ENCODE peak calls at places on chromosomes 1 and 21, in nine cellular contexts. J is IMR-90, Q is fibroblast of mammary gland, M is fibroblast of the aortic adventitia, I is breast epithelium, Z is choroid plexus epithelial cell, R is HFF-Myc, D is tibial artery, V is astrocyte of the spinal cord. N is an unnamed sample.

GRCh38 chr21:42414928-42415769 is 11.4 kb downstream of the UBASH3A start:
- DNase-seq in D (no peak), V (peak), Z (peak), M (peak), I (no peak), J (peak), R (peak), Q (peak), N (peak)

GRCh38 chr1:239930646-239931262 is 160.9 kb upstream of the FMN2 start:
- DNase-seq in R (no peak), I (no peak), Z (peak), D (no peak), V (no peak), M (no peak), Q (peak), J (peak), N (no peak)

GRCh38 chr1:183247484-183247883 is 61.4 kb downstream of the LAMC2 start:
- DNase-seq in Q (no peak), I (no peak), M (no peak), Z (no peak), R (no peak), V (no peak), D (no peak), J (no peak), N (no peak)

GRCh38 chr21:41500931-41501381 is 7.0 kb downstream of the TMPRSS2 start:
- DNase-seq in R (no peak), M (no peak), Q (no peak), I (no peak), D (no peak), V (no peak), Z (no peak), J (no peak), N (no peak)

GRCh38 chr21:43195131-43196021 is 26.6 kb downstream of the CRYAA start:
- DNase-seq in J (no peak), V (no peak), R (no peak), Z (peak), Q (peak), I (peak), M (no peak), D (peak), N (peak)

GRCh38 chr1:2382621-2383361 is 8.6 kb downstream of the MORN1 start:
- DNase-seq in Z (peak), Q (peak), R (no peak), M (no peak), I (no peak), J (no peak), V (peak), D (no peak), N (peak)

GRCh38 chr1:236654957-236655356 is 31.3 kb upstream of the ACTN2 start:
- DNase-seq in M (no peak), Q (no peak), D (no peak), J (no peak), I (no peak), R (no peak), Z (no peak), V (no peak), N (peak)

GRCh38 chr1:42143875-42144274 is 9.3 kb upstream of the GUCA2B start:
- DNase-seq in Q (no peak), R (no peak), Z (no peak), V (no peak), M (no peak), I (no peak), J (no peak), D (no peak), N (no peak)

GRCh38 chr1:214078950-214079349 is 91.2 kb downstream of the PROX1 start:
- DNase-seq in V (no peak), J (no peak), I (no peak), Q (no peak), D (no peak), M (no peak), Z (no peak), R (no peak), N (no peak)

GRCh38 chr1:234911787-234912186 is 216.8 kb downstream of the TOMM20 start:
- DNase-seq in Q (no peak), R (no peak), V (no peak), M (no peak), I (no peak), J (no peak), Z (no peak), D (no peak), N (no peak)

GRCh38 chr1:31723828-31724359 is 20.1 kb upstream of the COL16A1 start:
- DNase-seq in V (peak), Q (peak), R (no peak), M (peak), D (no peak), Z (peak), J (peak), I (peak), N (peak)

GRCh38 chr1:94271373-94271772 is 34.0 kb upstream of the ARHGAP29 start:
- DNase-seq in R (no peak), V (no peak), D (no peak), Q (no peak), J (no peak), I (no peak), M (no peak), Z (no peak), N (no peak)

GRCh38 chr1:93079685-93080141 is 630 bp downstream of the MTF2 start:
- DNase-seq in V (no peak), D (peak), Z (no peak), M (peak), Q (no peak), R (no peak), I (peak), J (no peak), N (no peak)

GRCh38 chr1:24410750-24411149 is 2.8 kb downstream of the STPG1 start:
- DNase-seq in V (no peak), D (no peak), I (no peak), R (no peak), Q (no peak), M (no peak), Z (no peak), J (no peak), N (no peak)

GRCh38 chr1:24411963-24412362 is 1.6 kb downstream of the STPG1 start:
- DNase-seq in Z (no peak), R (no peak), V (peak), I (no peak), Q (no peak), M (no peak), J (peak), D (no peak), N (no peak)

GRCh38 chr1:24414884-24415333 is 693 bp upstream of the NIPAL3 start:
- DNase-seq in V (no peak), I (no peak), D (no peak), M (no peak), R (no peak), Z (no peak), J (no peak), Q (no peak), N (no peak)

GRCh38 chr1:24413350-24414163 is at the start of gene STPG1:
- DNase-seq in D (peak), J (peak), M (peak), V (peak), I (peak), R (peak), Z (peak), Q (peak), N (peak)

DNA sequence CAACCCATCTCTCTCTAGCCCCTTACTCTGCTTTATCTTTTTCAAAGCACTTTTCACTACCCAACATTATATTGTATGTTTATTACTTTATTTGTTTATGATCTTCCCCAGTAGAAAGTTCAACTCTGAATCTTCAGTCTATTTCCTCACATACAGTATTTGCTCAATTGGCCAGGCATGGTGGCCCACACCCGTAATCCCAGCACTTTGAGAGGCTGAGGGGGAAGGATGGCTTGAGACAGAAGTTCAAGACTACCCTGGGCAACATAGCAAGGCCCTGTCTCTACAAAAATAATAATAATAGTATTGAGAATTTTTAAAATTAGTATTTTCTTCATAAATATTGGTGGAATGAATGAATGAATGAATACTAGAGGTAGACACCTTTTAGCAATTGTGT is 1.2 kb downstream of the STPG1 start:
- DNase-seq in I (no peak), R (no peak), Z (no peak), V (no peak), Q (no peak), D (no peak), M (no peak), J (no peak), N (no peak)
- H3K4me3 ChIP-seq in I (no peak), R (no peak), Z (no peak), V (no peak), Q (no peak), D (no peak), M (no peak), J (no peak), N (no peak)

GRCh38 chr1:90149101-90149500 is 154.2 kb downstream of the ZNF326 start:
- DNase-seq in J (no peak), Z (no peak), R (no peak), V (no peak), I (no peak), Q (no peak), M (no peak), D (no peak), N (no peak)
- TF ChIP-seq CTCF in J (no peak), Z (no peak), R (no peak), V (no peak), I (no peak), Q (no peak), M (no peak), D (no peak), N (no peak)

GRCh38 chr1:175744833-175745232 is 1.4 kb upstream of the TNR start:
- DNase-seq in M (no peak), V (no peak), R (no peak), Q (no peak), Z (no peak), J (no peak), I (no peak), D (no peak), N (no peak)

GRCh38 chr1:175750366-175751111 is 7.1 kb upstream of the TNR start:
- DNase-seq in M (no peak), I (no peak), Z (no peak), J (no peak), Q (no peak), V (no peak), R (no peak), D (peak), N (no peak)

DNA sequence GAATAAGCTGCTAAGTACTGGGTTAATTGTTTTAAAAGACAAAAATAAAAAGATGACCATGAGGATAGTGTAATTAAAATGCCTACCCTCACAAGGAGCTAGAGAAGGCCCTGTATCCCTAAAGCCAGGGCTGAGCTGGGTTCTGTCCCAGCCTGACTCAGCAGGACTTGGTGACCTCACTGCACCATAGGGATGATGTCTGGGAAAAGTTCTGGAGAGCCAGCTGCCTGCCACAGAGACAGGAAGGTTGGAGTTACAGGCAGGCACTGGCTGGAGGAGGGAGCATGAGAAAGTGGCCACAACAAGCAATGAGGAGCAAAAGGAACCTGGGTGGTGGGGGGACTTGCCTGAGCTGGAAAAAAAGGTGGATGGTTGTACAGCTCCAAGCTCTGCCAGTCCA is 5.7 kb upstream of the TNR start:
- DNase-seq in Q (no peak), J (no peak), I (no peak), R (no peak), V (no peak), D (peak), M (no peak), Z (no peak), N (no peak)
- H3K4me3 ChIP-seq in Q (no peak), J (no peak), I (no peak), R (no peak), V (no peak), D (no peak), M (no peak), Z (no peak), N (no peak)

GRCh38 chr1:206933333-206933945 is 11.7 kb upstream of the FCMR start:
- DNase-seq in Z (peak), R (no peak), V (no peak), M (no peak), J (no peak), D (no peak), Q (no peak), I (no peak), N (no peak)
- TF ChIP-seq CTCF in Z (peak), R (peak), V (peak), M (peak), J (peak), D (no peak), Q (peak), I (no peak), N (peak)

GRCh38 chr1:224358288-224358687 is 1.6 kb downstream of the CNIH4 start:
- DNase-seq in V (no peak), J (no peak), I (no peak), M (no peak), R (no peak), Q (no peak), Z (no peak), D (no peak), N (no peak)
- H3K4me3 ChIP-seq in V (peak), J (no peak), I (peak), M (peak), R (peak), Q (peak), Z (peak), D (peak), N (peak)

DNA sequence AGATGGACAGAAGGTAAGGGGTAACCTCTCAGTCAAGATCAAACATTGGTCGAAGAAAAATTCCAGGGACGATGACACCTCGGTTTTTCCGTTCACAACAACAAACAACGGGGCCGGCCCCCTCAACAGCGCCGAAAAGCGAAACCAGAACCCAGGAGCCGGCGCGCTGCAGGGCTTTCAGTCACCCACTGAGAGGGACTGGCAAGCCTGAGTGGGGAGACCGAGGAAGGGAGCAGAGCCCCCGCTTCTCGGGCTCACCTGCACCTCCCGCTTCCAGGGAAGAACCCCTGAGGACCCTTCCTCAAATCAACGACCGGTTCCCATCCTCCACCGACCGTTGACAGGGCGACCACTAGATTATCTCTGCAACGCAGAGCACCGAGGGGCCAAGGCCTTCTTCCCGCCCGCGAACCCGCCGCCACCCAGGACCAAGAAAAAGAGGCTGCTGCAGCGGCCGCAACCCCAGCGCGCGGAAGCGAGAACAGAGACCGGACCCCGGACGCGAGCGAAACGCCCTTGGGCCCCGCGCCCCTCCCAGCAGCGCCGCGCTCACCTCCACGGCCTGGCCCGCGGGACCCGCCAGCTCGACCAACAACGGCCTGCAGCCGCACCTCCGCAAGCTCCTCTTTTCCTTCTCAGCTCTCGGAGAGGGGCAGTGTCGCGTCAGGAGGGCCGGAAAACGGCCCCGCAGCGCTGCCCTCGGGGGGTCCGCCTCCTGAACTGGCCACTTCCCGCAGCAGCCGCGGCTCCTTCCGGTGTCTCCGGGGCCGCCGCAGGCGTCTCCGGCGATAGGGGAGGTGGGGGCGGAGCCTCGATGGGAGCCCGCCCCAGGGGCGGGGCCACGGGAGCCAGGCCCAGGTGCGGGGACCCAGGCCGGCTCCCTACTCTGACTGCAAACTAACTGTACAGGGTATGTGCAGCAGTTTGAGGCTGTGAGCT is at the start of gene USP33:
- DNase-seq in Z (peak), J (peak), M (peak), R (peak), Q (peak), D (peak), I (peak), V (peak), N (peak)
- TF ChIP-seq CTCF in Z (no peak), J (no peak), M (no peak), R (no peak), Q (no peak), D (no peak), I (no peak), V (no peak), N (no peak)

GRCh38 chr1:49240709-49241221 is 464.1 kb upstream of the BEND5 start:
- DNase-seq in Q (no peak), D (no peak), V (no peak), Z (no peak), I (no peak), M (no peak), J (no peak), R (no peak), N (no peak)
- H3K4me3 ChIP-seq in Q (no peak), D (no peak), V (no peak), Z (no peak), I (no peak), M (no peak), J (no peak), R (no peak), N (no peak)

GRCh38 chr1:248239478-248239877 is 8.3 kb downstream of the OR2M4 start:
- DNase-seq in M (no peak), D (no peak), Z (no peak), R (no peak), Q (no peak), J (no peak), I (no peak), V (no peak), N (no peak)

DNA sequence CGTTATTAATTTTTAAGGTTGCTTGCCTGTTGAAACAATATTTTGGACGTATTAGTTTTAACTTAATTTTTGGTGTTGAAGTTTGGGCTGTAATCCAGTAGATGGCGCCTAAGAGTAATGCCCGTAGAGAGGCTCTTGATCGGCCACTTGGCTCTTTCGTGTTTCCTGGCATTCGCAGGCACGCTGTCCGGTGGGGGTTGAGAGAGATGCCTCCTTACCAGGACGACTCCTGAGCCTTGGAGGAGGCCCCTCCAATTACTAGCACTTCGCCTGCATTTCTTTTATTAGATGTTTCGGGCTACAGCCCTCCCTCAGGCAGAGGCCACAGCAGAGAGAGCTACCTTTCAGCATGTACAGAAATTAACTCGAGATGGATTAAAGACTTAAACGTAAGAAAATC is 12.0 kb downstream of the OR2M4 start:
- DNase-seq in D (no peak), I (no peak), J (peak), R (peak), V (peak), Q (peak), M (peak), Z (peak), N (peak)
- TF ChIP-seq CTCF in D (no peak), I (no peak), J (peak), R (peak), V (peak), Q (peak), M (peak), Z (peak), N (peak)

GRCh38 chr1:111142358-111142975 is 2.4 kb downstream of the CEPT1 start:
- DNase-seq in V (no peak), M (no peak), D (no peak), Z (peak), R (no peak), J (no peak), I (no peak), Q (no peak), N (no peak)
- H3K4me3 ChIP-seq in V (no peak), M (no peak), D (no peak), Z (no peak), R (no peak), J (no peak), I (no peak), Q (no peak), N (no peak)